ENCODE peak calls at places on chromosomes 16 and 17, in six cellular contexts. T, H, A, M, K and R are unnamed samples.

GRCh38 chr16:64880994-64881393 is 240.9 kb downstream of the CDH11 start:
- DNase-seq in A (no peak), M (no peak), T (no peak), K (no peak), H (no peak), R (no peak)

GRCh38 chr16:49588061-49588460 is 214.5 kb downstream of the C16orf78 start:
- DNase-seq in T (no peak), K (no peak), H (no peak), M (no peak), A (no peak), R (no peak)

GRCh38 chr17:7858487-7858832 is 657 bp downstream of the CYB5D1 start:
- DNase-seq in M (peak; percentile 40), H (peak; percentile 84), K (no peak), A (no peak), T (peak; percentile 62), R (no peak)

GRCh38 chr17:81295678-81296381 is 723 bp upstream of the SLC38A10 start:
- DNase-seq in T (no peak), M (peak; percentile 88), K (peak; percentile 60), H (peak; percentile 84), A (peak; percentile 81), R (peak; percentile 52)

GRCh38 chr16:25838724-25839186 is 147.0 kb downstream of the HS3ST4 start:
- DNase-seq in T (peak; percentile 69), H (no peak), K (no peak), A (peak; percentile 13), M (peak; percentile 61), R (no peak)

GRCh38 chr17:47265983-47266541 is 12.4 kb downstream of the ITGB3 start:
- DNase-seq in A (no peak), M (peak; percentile 88), K (no peak), T (no peak), H (no peak), R (no peak)

GRCh38 chr16:56617212-56618085 is 8.1 kb upstream of the MT1E start:
- DNase-seq in K (peak; percentile 81), H (peak; percentile 93), A (peak; percentile 71), M (no peak), T (peak; percentile 23), R (peak; percentile 42)

GRCh38 chr17:50064253-50064991 is 8.5 kb downstream of the ITGA3 start:
- DNase-seq in H (peak; percentile 94), K (peak; percentile 72), M (peak; percentile 100), T (peak; percentile 56), A (peak; percentile 51), R (no peak)

GRCh38 chr17:47812146-47812920 is 9.3 kb downstream of the OSBPL7 start:
- DNase-seq in A (no peak), T (no peak), H (no peak), K (no peak), M (no peak), R (no peak)

GRCh38 chr17:71741836-71742235 is 379.0 kb upstream of the SOX9 start:
- DNase-seq in M (no peak), A (no peak), T (no peak), K (no peak), H (no peak), R (no peak)

GRCh38 chr16:12228607-12229499 is 252.3 kb downstream of the SNX29 start:
- DNase-seq in T (peak; percentile 73), M (peak; percentile 61), A (peak; percentile 5), H (no peak), K (no peak), R (no peak)

GRCh38 chr17:3944485-3945388 is 19.5 kb downstream of the ATP2A3 start:
- DNase-seq in T (peak; percentile 92), K (no peak), A (peak; percentile 54), M (no peak), H (peak; percentile 71), R (peak; percentile 35)

GRCh38 chr16:330746-331145 is 21.8 kb downstream of the AXIN1 start:
- DNase-seq in H (no peak), A (no peak), K (no peak), T (no peak), M (no peak), R (no peak)

GRCh38 chr16:78125112-78125844 is 25.8 kb downstream of the WWOX start:
- DNase-seq in H (no peak), T (no peak), K (no peak), A (no peak), M (no peak), R (no peak)

GRCh38 chr17:63696381-63696961 is 3.5 kb downstream of the LIMD2 start:
- DNase-seq in A (no peak), H (peak; percentile 74), K (no peak), M (peak; percentile 55), T (peak; percentile 53), R (no peak)

GRCh38 chr17:7043544-7044268 is at the start of gene SLC16A11:
- DNase-seq in M (no peak), T (no peak), K (no peak), H (peak; percentile 85), A (no peak), R (no peak)

GRCh38 chr17:80248894-80249710 is 11.6 kb upstream of the RNF213 start:
- DNase-seq in K (no peak), T (no peak), H (no peak), M (no peak), A (no peak), R (no peak)

GRCh38 chr17:17971431-17972125 is 622 bp downstream of the TOM1L2 start:
- DNase-seq in K (peak; percentile 48), T (peak; percentile 45), H (peak; percentile 91), M (no peak), A (peak; percentile 21), R (no peak)

GRCh38 chr17:2688351-2689342 is 22.9 kb downstream of the CLUH start:
- DNase-seq in M (peak; percentile 4), K (peak; percentile 80), H (peak; percentile 70), A (no peak), T (peak; percentile 36), R (no peak)

GRCh38 chr16:52469091-52469490 is 77.9 kb downstream of the TOX3 start:
- DNase-seq in T (no peak), H (no peak), M (no peak), A (no peak), K (no peak), R (no peak)

GRCh38 chr16:52470601-52471000 is 76.3 kb downstream of the TOX3 start:
- DNase-seq in A (no peak), T (no peak), M (no peak), K (no peak), H (no peak), R (no peak)

GRCh38 chr16:52469775-52470174 is 77.2 kb downstream of the TOX3 start:
- DNase-seq in H (no peak), K (no peak), T (no peak), A (no peak), M (peak; percentile 11), R (no peak)

GRCh38 chr16:52466998-52467397 is 79.9 kb downstream of the TOX3 start:
- DNase-seq in T (no peak), K (no peak), H (no peak), M (no peak), A (no peak), R (no peak)

GRCh38 chr16:52467753-52468152 is 79.2 kb downstream of the TOX3 start:
- DNase-seq in T (no peak), M (no peak), A (no peak), K (no peak), H (no peak), R (no peak)
- TF ChIP-seq CTCF in T (no peak), M (no peak), A (no peak), K (no peak), H (no peak), R (no peak)

DNA sequence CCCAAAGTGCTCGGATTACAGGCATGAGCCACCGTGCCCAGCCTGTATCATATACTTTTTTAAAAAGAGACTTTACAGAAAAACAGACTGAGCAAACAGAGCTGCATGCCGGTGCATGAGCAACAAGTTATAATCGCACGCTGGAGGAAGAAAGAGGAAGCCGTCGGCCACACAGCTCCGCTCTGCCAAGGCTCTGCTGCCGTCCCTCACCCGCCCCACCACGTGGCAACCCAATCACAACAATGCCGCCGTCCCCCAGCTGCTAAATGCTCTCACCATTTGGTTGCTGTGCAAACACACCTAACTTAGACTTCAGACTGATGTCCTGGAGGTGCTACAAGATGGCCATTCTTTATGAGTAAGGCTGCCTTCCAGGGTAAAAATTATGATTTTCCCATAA is 83.5 kb downstream of the ADCY9 start:
- DNase-seq in H (no peak), M (no peak), T (no peak), K (peak; percentile 46), A (peak; percentile 71), R (no peak)
- H3K27ac ChIP-seq in H (no peak overlapping the region), M (no peak overlapping the region), T (no peak overlapping the region), K (no peak overlapping the region), A (no peak overlapping the region), R (no peak overlapping the region)

DNA sequence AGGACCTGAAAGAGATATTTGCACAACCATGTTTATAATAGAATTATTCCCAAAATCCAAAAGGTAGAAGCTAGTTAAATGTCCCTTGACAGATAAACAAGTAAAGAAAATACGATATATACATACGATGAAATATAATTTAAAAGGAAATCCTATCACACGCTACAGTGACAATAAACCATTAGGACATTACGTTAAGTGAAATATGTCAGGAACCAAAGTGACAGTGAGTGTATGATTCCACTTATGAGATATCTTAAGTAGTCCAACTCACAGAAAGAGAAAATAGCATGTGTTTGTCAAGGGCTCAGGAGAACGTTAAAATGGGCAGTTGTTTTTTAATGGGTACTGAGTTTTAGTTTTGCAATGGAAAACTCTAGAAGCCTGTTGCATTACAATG is 212.7 kb upstream of the PMFBP1 start:
- DNase-seq in A (no peak), K (no peak), H (no peak), T (no peak), M (no peak), R (no peak)
- H3K9me3 ChIP-seq in A (no peaks in the 10 kb centered on the region), K (peaks cover 4% of the 10 kb centered on the region), H (peaks cover 14% of the 10 kb centered on the region), T (no peaks in the 10 kb centered on the region), M (no peaks in the 10 kb centered on the region), R (no peaks in the 10 kb centered on the region)

GRCh38 chr17:43135454-43135819 is 10.3 kb upstream of the BRCA1 start:
- DNase-seq in K (no peak), A (no peak), T (no peak), M (no peak), H (no peak), R (no peak)
- TF ChIP-seq CTCF in K (no peak), A (no peak), T (no peak), M (no peak), H (no peak), R (no peak)

GRCh38 chr16:16008666-16009065 is 59.2 kb downstream of the ABCC1 start:
- DNase-seq in M (no peak), T (no peak), H (no peak), A (no peak), K (no peak), R (no peak)
- H3K27ac ChIP-seq in M (no peak overlapping the region), T (no peak overlapping the region), H (no peak overlapping the region), A (no peak overlapping the region), K (no peak overlapping the region), R (no peak overlapping the region)

GRCh38 chr16:71442041-71442440 is at the start of gene TLE7:
- DNase-seq in T (no peak), M (no peak), H (no peak), K (no peak), A (no peak), R (no peak)
- H3K9me3 ChIP-seq in T (no peaks in the 10 kb centered on the region), M (no peaks in the 10 kb centered on the region), H (peaks cover 40% of the 10 kb centered on the region), K (peaks cover 36% of the 10 kb centered on the region), A (no peaks in the 10 kb centered on the region), R (peaks cover 24% of the 10 kb centered on the region)